ENCODE peak calls at places on chromosome 19, in six cellular contexts. G, E, Q, A, U and V are unnamed samples. For H3K4me1, the result is how much of the 10 kb centered on the place peaks cover.

GRCh38 chr19:9848060-9848459 is 12.9 kb downstream of the PIN1 start:
- DNase-seq in G (peak), E (peak), Q (no peak), A (no peak), U (no peak), V (no peak)

GRCh38 chr19:459724-460511 is 915 bp downstream of the SHC2 start:
- DNase-seq in G (no peak), E (peak), Q (no peak), A (peak), U (peak), V (peak)

GRCh38 chr19:38452430-38453366 is 19.2 kb downstream of the RYR1 start:
- DNase-seq in G (peak), E (no peak), Q (no peak), A (peak), U (no peak), V (no peak)

GRCh38 chr19:16801599-16801998 is 27.6 kb upstream of the SIN3B start:
- DNase-seq in G (peak), E (peak), Q (no peak), A (peak), U (peak), V (peak)

GRCh38 chr19:2149980-2150793 is 1.2 kb downstream of the AP3D1 start:
- DNase-seq in G (no peak), E (peak), Q (no peak), A (no peak), U (no peak), V (peak)

GRCh38 chr19:1577929-1578618 is 9.9 kb upstream of the MEX3D start:
- DNase-seq in G (no peak), E (no peak), Q (no peak), A (no peak), U (no peak), V (no peak)

GRCh38 chr19:17536957-17537356 is 18.5 kb upstream of the COLGALT1 start:
- DNase-seq in G (no peak), E (no peak), Q (no peak), A (no peak), U (no peak), V (no peak)

GRCh38 chr19:1991018-1991390 is 24.5 kb downstream of the BTBD2 start:
- DNase-seq in G (no peak), E (no peak), Q (no peak), A (no peak), U (no peak), V (no peak)

GRCh38 chr19:40165362-40165937 is 25.8 kb upstream of the MAP3K10 start:
- DNase-seq in G (peak), E (peak), Q (no peak), A (peak), U (peak), V (no peak)

GRCh38 chr19:3503036-3503572 is 2.6 kb upstream of the DOHH start:
- DNase-seq in G (no peak), E (no peak), Q (no peak), A (no peak), U (no peak), V (peak)

GRCh38 chr19:40424637-40425449 is 949 bp downstream of the SERTAD1 start:
- DNase-seq in G (no peak), E (peak), Q (no peak), A (no peak), U (peak), V (peak)

GRCh38 chr19:40006273-40006691 is 9.4 kb downstream of the ZNF546 start:
- DNase-seq in G (no peak), E (peak), Q (no peak), A (no peak), U (peak), V (peak)

GRCh38 chr19:34838753-34839431 is 65.9 kb upstream of the ZNF599 start:
- DNase-seq in G (no peak), E (no peak), Q (no peak), A (peak), U (peak), V (no peak)

GRCh38 chr19:45145270-45146189 is 15.3 kb downstream of the NKPD1 start:
- DNase-seq in G (no peak), E (no peak), Q (no peak), A (no peak), U (no peak), V (no peak)

GRCh38 chr19:38615007-38615581 is 2.7 kb downstream of the MAP4K1 start:
- DNase-seq in G (no peak), E (no peak), Q (no peak), A (no peak), U (no peak), V (no peak)

GRCh38 chr19:7617735-7618134 is 11.6 kb downstream of the XAB2 start:
- DNase-seq in G (no peak), E (no peak), Q (no peak), A (no peak), U (no peak), V (no peak)

GRCh38 chr19:1566392-1567115 is 1.6 kb downstream of the MEX3D start:
- DNase-seq in G (no peak), E (peak), Q (no peak), A (peak), U (peak), V (peak)

GRCh38 chr19:54728167-54728566 is 3.9 kb downstream of the KIR3DL3 start:
- DNase-seq in G (no peak), E (no peak), Q (no peak), A (no peak), U (no peak), V (no peak)

GRCh38 chr19:44925114-44925891 is 10.9 kb downstream of the APOC1 start:
- DNase-seq in G (no peak), E (peak), Q (no peak), A (no peak), U (peak), V (peak)

GRCh38 chr19:17090501-17091074 is 15.0 kb downstream of the MYO9B start:
- DNase-seq in G (no peak), E (no peak), Q (no peak), A (no peak), U (no peak), V (peak)

GRCh38 chr19:7482584-7483439 is 6.0 kb downstream of the PEX11G start:
- DNase-seq in G (no peak), E (no peak), Q (no peak), A (no peak), U (peak), V (no peak)

GRCh38 chr19:58349590-58349989 is 3.7 kb downstream of the A1BG start:
- DNase-seq in G (no peak), E (no peak), Q (no peak), A (no peak), U (no peak), V (no peak)

GRCh38 chr19:13038306-13039210 is 43.3 kb downstream of the NFIX start:
- DNase-seq in G (no peak), E (no peak), Q (no peak), A (no peak), U (no peak), V (no peak)
- H3K4me1 ChIP-seq in G (under half), E (half or more), Q (half or more), A (under half), U (under half), V (half or more)

DNA sequence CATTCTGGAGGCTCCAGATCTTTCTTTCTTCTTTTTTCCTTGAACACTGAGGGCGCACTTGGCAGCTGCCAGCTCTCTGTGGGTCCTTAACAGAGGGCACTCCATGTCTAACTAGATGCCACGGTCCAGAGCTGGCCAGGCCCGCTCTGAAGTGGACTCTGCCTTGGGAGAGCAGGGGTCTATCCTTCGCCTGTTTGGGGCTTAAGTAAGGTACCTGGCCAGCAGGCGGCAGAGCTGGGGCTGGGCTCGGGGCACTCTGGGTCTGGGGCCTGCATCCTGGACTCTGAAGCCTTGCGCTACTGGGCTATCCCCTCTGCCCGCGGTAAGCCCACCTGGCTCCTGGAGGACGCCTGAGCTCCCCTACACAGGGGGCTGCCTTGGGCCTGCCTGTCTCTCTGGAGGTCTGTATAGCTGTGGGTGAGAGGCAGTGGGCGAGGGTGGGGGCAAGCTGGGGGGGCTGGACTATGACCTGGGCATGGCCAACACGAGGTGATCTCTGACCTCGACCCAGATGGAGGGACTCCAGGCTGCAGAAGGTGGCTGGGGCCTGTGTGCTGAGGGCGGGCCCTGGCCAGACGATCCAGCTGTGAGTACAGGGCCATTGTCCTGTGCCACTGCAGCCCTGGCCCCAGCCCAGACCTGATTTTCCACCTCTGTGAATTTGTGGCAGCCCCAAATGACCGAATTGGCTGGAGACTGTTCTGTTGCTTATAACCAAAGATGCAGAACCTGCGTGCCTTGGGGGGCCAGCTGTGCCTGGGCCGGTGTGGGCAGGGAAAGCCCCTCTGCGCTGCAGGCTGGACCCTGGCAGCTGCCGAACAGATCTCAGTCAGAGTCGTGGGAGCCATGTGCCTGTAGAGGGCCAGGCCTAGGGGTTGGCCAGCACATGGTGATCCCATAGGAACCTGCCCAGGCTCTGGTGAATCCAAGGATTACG is 26.5 kb downstream of the CEBPG start:
- DNase-seq in G (no peak), E (no peak), Q (no peak), A (no peak), U (no peak), V (no peak)
- H3K4me1 ChIP-seq in G (under half), E (under half), Q (under half), A (under half), U (under half), V (under half)

GRCh38 chr19:18701250-18701608 is 17.7 kb downstream of the CRTC1 start:
- DNase-seq in G (peak), E (no peak), Q (no peak), A (no peak), U (no peak), V (no peak)

GRCh38 chr19:18699403-18700054 is 16.0 kb downstream of the CRTC1 start:
- DNase-seq in G (peak), E (no peak), Q (no peak), A (no peak), U (no peak), V (no peak)

GRCh38 chr19:18698321-18699167 is 15.1 kb downstream of the CRTC1 start:
- DNase-seq in G (peak), E (no peak), Q (no peak), A (no peak), U (no peak), V (no peak)

GRCh38 chr19:18697680-18698079 is 14.2 kb downstream of the CRTC1 start:
- DNase-seq in G (peak), E (no peak), Q (no peak), A (no peak), U (no peak), V (no peak)

GRCh38 chr19:18700501-18701249 is 17.2 kb downstream of the CRTC1 start:
- DNase-seq in G (peak), E (peak), Q (no peak), A (no peak), U (peak), V (peak)
- H3K4me1 ChIP-seq in G (under half), E (under half), Q (under half), A (under half), U (under half), V (under half)

DNA sequence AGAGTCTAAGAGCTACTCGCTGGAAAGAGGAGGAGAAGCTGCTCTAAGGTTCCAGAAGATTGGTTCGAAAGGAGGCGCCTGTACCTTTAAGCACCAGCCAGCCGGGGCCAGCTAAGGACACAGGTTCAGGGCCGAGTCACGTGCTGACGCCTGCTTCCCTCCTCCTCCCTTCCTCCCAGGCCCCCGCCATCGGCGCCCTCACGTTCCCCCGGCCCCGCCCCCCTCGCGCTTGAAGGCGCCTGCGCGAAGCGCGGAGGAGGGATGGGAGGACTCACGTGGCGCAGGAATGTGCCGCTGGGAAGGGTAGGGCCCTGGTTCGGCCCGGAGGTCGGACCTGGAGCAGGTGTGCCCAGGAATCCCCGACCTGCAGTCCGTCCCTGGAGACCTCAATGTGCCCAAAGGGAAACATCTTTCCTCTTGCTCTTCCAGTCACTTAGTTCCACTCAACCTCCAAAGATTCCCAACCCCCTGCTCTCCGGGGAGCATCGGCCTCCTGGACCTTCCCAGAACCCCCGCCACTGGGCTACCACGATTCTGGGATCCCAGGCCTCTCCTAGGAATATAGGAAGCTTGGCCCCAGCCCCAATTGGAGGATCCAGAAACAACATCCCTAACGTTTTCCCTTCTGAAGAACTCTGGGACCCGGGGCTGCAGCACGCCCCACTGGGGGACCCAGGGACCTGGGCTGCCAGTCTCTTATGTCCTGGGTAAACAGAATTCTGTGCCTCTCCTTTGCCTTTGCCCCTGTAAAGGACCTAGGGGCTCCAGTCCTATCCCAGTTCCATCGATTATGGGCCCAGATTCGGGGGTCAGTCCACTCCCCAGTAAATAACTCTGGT is 2.5 kb downstream of the DBP start:
- DNase-seq in G (peak), E (peak), Q (peak), A (peak), U (peak), V (peak)
- H3K4me1 ChIP-seq in G (under half), E (under half), Q (under half), A (half or more), U (under half), V (under half)

DNA sequence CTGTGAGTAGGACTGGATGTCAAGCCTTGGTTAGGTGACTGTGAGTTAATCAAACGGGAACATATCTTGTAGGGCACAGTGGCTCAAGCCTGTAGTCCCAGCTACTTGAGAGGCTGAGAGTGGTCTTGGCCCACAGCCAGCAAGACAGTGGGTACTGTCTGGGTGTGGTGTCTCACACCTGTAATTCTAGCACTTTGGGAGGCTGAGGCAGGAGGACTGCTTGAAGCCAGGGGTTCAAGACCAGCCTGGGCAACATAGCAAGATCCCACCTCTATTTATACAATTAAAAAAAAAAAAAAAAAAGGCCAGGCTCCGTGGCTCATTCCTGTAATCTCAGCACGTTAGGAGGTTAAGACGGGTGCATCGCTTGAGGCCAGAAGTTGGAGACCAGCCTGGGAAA is 6.3 kb downstream of the ZNF653 start:
- DNase-seq in G (no peak), E (no peak), Q (no peak), A (no peak), U (no peak), V (no peak)
- H3K4me1 ChIP-seq in G (under half), E (under half), Q (under half), A (under half), U (under half), V (under half)

DNA sequence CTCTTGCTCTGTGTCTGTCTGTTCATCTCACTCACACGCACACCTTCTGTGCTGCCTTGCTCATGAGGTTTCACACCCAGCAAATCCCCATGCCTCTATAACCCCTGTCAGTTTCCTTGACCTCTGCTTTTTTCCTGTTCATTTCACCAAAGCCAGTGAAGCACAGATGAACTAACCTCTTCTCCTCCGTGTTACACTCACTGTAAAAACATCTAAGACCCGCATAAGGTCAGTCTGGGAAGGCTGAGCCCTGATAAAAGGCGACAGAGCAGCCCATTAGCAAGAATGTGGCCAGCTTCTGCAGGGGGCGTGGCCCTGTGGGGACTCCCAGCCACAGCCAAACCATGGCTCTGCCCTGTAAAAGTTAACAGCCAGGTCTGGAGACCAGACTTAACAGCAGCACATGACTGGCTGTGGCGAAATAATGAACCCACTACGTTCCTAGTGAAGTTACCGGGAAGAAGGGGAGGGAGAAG is 42.8 kb upstream of the NPAS1 start:
- DNase-seq in G (no peak), E (peak), Q (no peak), A (no peak), U (peak), V (peak)
- H3K4me1 ChIP-seq in G (under half), E (half or more), Q (half or more), A (under half), U (under half), V (under half)

DNA sequence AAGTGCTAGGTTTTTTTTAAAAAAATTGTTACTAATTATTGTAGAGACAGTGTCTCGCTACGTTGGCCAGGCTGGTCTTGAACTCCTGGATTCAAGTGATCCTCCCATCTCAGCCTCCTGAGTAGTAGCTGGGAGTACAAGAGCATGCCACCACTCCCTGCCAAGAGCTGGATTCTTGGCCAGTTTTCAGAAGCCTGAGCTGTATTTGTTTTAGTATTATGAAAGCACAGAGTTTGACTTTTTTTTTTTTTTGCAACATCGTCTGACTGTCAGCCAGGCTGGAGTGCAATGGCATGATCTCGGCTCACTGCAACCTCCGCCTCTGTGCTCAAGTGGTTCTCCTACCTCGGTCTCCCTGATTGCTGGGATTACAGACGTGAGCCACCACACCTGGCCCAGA is 7.0 kb downstream of the ARMC6 start:
- DNase-seq in G (no peak), E (peak), Q (peak), A (peak), U (peak), V (peak)
- H3K4me1 ChIP-seq in G (under half), E (under half), Q (under half), A (under half), U (under half), V (under half)